ENCODE peak calls at places on chromosomes 4 and X, in six cellular contexts. E is body of pancreas; D is hepatocyte; L is fibroblast of the aortic adventitia; F is CD8-positive, alpha-beta T cell; U is fibroblast of lung. T is an unnamed sample.

GRCh38 chrX:140439455-140439854 is 65.4 kb downstream of the SOX3 start:
- DNase-seq in E (peak; percentile 31), D (peak; percentile 49), L (no peak), F (no peak), U (peak; percentile 35), T (no peak)

GRCh38 chr4:10730019-10730418 is 45.5 kb upstream of the CLNK start:
- DNase-seq in E (no peak), D (no peak), L (peak; percentile 11), F (no peak), U (no peak), T (no peak)

GRCh38 chr4:152771736-152772533 is 7.6 kb downstream of the TIGD4 start:
- DNase-seq in E (no peak), D (no peak), L (no peak), F (no peak), U (no peak), T (no peak)

GRCh38 chrX:124433186-124433585 is 86.8 kb downstream of the SH2D1A start:
- DNase-seq in E (no peak), D (no peak), L (no peak), F (no peak), U (no peak), T (no peak)

GRCh38 chr4:48074657-48075056 is 58.1 kb downstream of the NIPAL1 start:
- DNase-seq in E (no peak), D (no peak), L (no peak), F (no peak), U (no peak), T (no peak)

GRCh38 chrX:4830880-4831557 is 1117.6 kb upstream of the PRKX start:
- DNase-seq in E (peak; percentile 26), D (peak; percentile 66), L (no peak), F (no peak), U (peak; percentile 1), T (no peak)

GRCh38 chr4:10243856-10244255 is 127.3 kb upstream of the WDR1 start:
- DNase-seq in E (no peak), D (no peak), L (no peak), F (no peak), U (no peak), T (no peak)

GRCh38 chr4:182261651-182262223 is 18.5 kb downstream of the TENM3 start:
- DNase-seq in E (no peak), D (no peak), L (no peak), F (no peak), U (peak; percentile 35), T (no peak)

GRCh38 chrX:17635231-17635630 is 102.1 kb upstream of the SCML1 start:
- DNase-seq in E (peak; percentile 46), D (peak; percentile 45), L (no peak), F (no peak), U (peak; percentile 58), T (peak; percentile 82)

GRCh38 chr4:136136566-136136965 is 1395.7 kb downstream of the PCDH18 start:
- DNase-seq in E (no peak), D (no peak), L (no peak), F (no peak), U (no peak), T (no peak)

DNA sequence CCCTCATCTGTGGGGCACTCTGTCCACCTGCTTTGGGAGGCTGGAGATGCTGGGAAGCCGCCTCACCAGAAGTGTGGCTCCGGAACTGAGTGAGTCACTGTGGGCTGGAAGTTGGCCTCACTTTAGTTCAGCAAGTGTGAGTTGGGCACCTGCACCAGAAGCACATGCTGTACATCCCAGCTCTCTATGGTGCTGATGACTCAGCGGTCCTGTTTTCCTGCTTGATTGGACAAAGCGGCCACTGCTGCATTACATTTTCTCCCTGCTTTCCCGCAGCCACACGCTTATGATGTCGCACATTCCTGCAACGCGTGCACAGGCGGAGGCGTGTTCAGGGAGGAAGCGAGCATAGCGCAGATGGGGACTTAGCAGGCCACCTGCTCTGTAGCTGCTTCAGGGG is 26.8 kb upstream of the CLDN34 start:
- DNase-seq in E (no peak), D (no peak), L (no peak), F (no peak), U (peak; percentile 94), T (peak; percentile 78)
- H3K4me3 ChIP-seq in E (no peak overlapping the region), D (no peak overlapping the region), L (no peak overlapping the region), F (no peak overlapping the region), U (no peak overlapping the region), T (no peak overlapping the region)

DNA sequence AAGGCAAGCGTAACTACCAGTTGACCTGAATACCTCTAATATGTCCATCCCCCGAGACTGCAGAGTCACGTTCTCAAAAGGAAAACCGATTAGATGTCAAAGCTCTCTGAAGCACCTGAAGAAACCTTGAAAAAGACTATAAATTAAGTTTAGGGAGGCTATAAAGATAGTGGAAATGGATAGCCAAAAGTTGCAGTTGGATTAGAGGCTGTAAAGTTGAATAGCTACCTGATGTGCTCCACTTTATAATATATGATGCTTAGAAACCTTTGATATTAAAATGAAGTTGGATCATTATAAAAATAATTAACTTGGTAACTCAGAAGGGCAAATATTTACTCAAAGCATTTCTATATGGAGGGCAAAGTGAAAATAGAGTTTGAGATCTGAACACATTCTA is 506.6 kb upstream of the AGA start:
- DNase-seq in E (no peak), D (no peak), L (no peak), F (no peak), U (no peak), T (no peak)
- TF ChIP-seq CTCF in E (no peak), D (no peak), L (no peak), F (no peak), U (no peak), T (no peak)

DNA sequence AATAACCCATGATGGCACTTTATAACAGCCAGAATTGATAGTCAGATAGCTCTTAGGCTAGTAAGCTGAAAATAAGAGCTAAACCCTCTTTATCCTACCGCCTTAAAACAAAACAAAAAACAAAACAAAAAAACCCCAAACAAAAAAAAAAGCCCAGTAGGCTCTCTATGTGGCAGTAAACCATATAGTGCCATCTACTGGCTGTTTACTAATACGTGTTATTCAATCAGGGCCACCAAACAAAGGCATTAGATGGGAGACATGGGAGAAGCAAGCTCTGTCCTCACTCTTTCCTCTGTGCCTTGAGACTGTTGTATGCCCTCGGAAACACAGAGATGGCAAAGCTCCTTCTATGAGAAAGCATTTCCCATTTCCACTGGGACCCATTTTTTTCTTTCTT is 148.8 kb upstream of the MID1 start:
- DNase-seq in E (no peak), D (peak; percentile 33), L (peak; percentile 41), F (no peak), U (peak; percentile 36), T (peak; percentile 59)
- H3K4me3 ChIP-seq in E (no peak overlapping the region), D (no peak overlapping the region), L (no peak overlapping the region), F (no peak overlapping the region), U (peak overlapping the region; percentile 44), T (peak overlapping the region; percentile 5)

GRCh38 chr4:26319467-26320158 is 1.2 kb upstream of the RBPJ start:
- DNase-seq in E (peak; percentile 100), D (peak; percentile 100), L (peak; percentile 100), F (peak; percentile 96), U (peak; percentile 99), T (peak; percentile 100)
- TF ChIP-seq CTCF in E (peak; percentile 18), D (no peak), L (no peak), F (no peak), U (peak; percentile 7), T (peak; percentile 24)

GRCh38 chrX:276588-277171 is 4.5 kb upstream of the PLCXD1 start:
- DNase-seq in E (peak; percentile 67), D (peak; percentile 69), L (peak; percentile 43), F (no peak), U (peak; percentile 57), T (peak; percentile 31)
- H3K4me3 ChIP-seq in E (peak overlapping the region; percentile 11), D (peak overlapping the region; percentile 74), L (peak overlapping the region; percentile 72), F (peak overlapping the region; percentile 65), U (peak overlapping the region; percentile 61), T (peak overlapping the region; percentile 59)

DNA sequence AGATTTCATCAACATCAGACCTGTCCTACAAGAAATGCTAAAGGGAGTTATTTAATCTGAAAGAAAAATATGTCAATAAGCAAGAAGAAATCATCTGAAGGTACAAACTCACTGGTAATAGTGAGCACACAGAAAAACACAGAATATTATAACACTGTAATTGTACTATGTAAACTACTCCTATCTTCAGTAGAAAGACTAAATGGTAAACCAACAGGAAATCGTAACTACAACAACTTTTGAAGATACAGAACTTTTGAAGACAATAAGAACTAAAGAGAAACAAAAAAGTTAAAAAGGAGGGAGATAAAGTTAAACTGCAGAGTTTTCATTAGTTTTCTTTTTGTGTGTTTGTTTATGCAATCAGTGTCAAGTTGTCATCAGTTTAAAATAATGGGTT is 12.4 kb downstream of the MED14 start:
- DNase-seq in E (no peak), D (no peak), L (no peak), F (no peak), U (no peak), T (no peak)
- TF ChIP-seq CTCF in E (no peak), D (no peak), L (no peak), F (no peak), U (no peak), T (no peak)